ENCODE peak calls at places on chromosomes 2 and 18, in eight cellular contexts. N, Y, M, K, L, Z, W and D are unnamed samples. For H3K79me2, the result is how much of the 10 kb centered on the place peaks cover.

GRCh38 chr2:78564666-78565065 is 460.8 kb upstream of the REG3G start:
- DNase-seq in N (no peak), Y (no peak), M (no peak), K (no peak), L (no peak), Z (no peak), W (no peak), D (no peak)

GRCh38 chr2:127270663-127271062 is 23.3 kb downstream of the ERCC3 start:
- DNase-seq in N (no peak), Y (no peak), M (no peak), K (no peak), L (no peak), Z (no peak), W (no peak), D (no peak)

GRCh38 chr2:36478332-36478738 is 119.6 kb downstream of the FEZ2 start:
- DNase-seq in N (no peak), Y (peak), M (peak), K (peak), L (peak), Z (peak), W (no peak), D (no peak)

GRCh38 chr2:42926438-42927333 is 134.3 kb upstream of the HAAO start:
- DNase-seq in N (peak), Y (no peak), M (no peak), K (no peak), L (no peak), Z (no peak), W (peak), D (no peak)

GRCh38 chr2:239321596-239322413 is 79.0 kb downstream of the HDAC4 start:
- DNase-seq in N (no peak), Y (no peak), M (no peak), K (no peak), L (no peak), Z (no peak), W (no peak), D (peak)

GRCh38 chr2:134281815-134282419 is 28.0 kb downstream of the MGAT5 start:
- DNase-seq in N (no peak), Y (no peak), M (no peak), K (no peak), L (no peak), Z (no peak), W (no peak), D (no peak)

GRCh38 chr18:54205951-54206350 is 18.5 kb downstream of the MBD2 start:
- DNase-seq in N (no peak), Y (peak), M (no peak), K (peak), L (no peak), Z (no peak), W (no peak), D (no peak)

GRCh38 chr2:128643221-128644065 is 324.8 kb upstream of the HS6ST1 start:
- DNase-seq in N (no peak), Y (no peak), M (no peak), K (no peak), L (no peak), Z (no peak), W (no peak), D (peak)

GRCh38 chr2:143686585-143687164 is 557.5 kb downstream of the ARHGAP15 start:
- DNase-seq in N (peak), Y (peak), M (peak), K (peak), L (peak), Z (peak), W (peak), D (no peak)

GRCh38 chr2:108553181-108553919 is 19.1 kb downstream of the LIMS1 start:
- DNase-seq in N (no peak), Y (no peak), M (no peak), K (no peak), L (no peak), Z (no peak), W (no peak), D (no peak)

GRCh38 chr2:108560241-108560811 is 26.1 kb downstream of the LIMS1 start:
- DNase-seq in N (peak), Y (no peak), M (no peak), K (no peak), L (no peak), Z (no peak), W (no peak), D (no peak)

GRCh38 chr2:108555572-108555971 is 21.3 kb downstream of the LIMS1 start:
- DNase-seq in N (no peak), Y (no peak), M (no peak), K (no peak), L (no peak), Z (no peak), W (no peak), D (no peak)

GRCh38 chr2:108552566-108552965 is 18.3 kb downstream of the LIMS1 start:
- DNase-seq in N (no peak), Y (no peak), M (no peak), K (no peak), L (no peak), Z (no peak), W (no peak), D (no peak)

GRCh38 chr2:108554530-108554929 is 20.3 kb downstream of the LIMS1 start:
- DNase-seq in N (no peak), Y (no peak), M (no peak), K (no peak), L (no peak), Z (no peak), W (no peak), D (no peak)
- H3K79me2 ChIP-seq in N (under half), Y (half or more), M (half or more), K (under half), L (half or more), Z (half or more), W (half or more), D (under half)

DNA sequence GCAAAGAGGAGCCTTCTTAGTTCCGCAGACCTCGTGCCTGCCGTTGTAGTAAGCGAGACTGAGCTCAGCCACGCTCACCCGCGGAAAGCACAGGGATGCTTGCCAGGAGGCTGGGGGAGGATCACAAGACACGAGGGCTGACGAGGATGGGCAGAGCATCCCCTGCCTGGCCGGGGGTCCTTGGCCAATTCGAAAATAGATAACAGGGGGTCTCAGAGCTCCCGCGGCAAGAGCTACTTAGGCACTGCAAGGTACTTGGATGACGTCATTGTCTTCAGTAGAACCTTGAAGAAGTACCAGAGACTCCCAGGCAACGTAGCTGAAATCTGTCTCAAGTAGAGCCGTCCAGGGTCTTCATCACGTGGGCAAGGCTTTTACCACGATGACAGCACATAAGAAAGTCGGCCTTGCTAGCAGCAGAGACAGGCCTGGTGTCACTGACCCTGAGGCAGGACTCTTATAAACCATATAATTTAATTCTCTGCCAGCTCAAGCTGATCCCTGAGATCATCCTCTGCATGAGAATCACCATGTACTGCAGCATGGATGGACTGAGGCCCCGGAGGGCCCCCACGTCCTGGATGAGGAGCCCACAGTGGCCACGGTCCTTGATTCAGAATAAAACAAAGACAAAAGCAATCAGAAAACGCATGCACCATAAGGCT is 81.9 kb downstream of the TMEM18 start:
- DNase-seq in N (no peak), Y (no peak), M (no peak), K (no peak), L (no peak), Z (no peak), W (no peak), D (no peak)
- H2AFZ ChIP-seq in N (peak), Y (no peak), M (no peak), K (no peak), L (no peak), Z (no peak), W (no peak), D (no peak)

GRCh38 chr18:49564435-49564834 is 2.6 kb downstream of the LIPG start:
- DNase-seq in N (no peak), Y (no peak), M (no peak), K (no peak), L (no peak), Z (no peak), W (no peak), D (no peak)

GRCh38 chr18:49565101-49565500 is 3.2 kb downstream of the LIPG start:
- DNase-seq in N (no peak), Y (no peak), M (no peak), K (no peak), L (no peak), Z (no peak), W (no peak), D (no peak)

GRCh38 chr18:49566217-49566616 is 4.4 kb downstream of the LIPG start:
- DNase-seq in N (no peak), Y (peak), M (no peak), K (peak), L (no peak), Z (no peak), W (no peak), D (no peak)

GRCh38 chr18:49565656-49566055 is 3.8 kb downstream of the LIPG start:
- DNase-seq in N (peak), Y (peak), M (no peak), K (peak), L (no peak), Z (no peak), W (no peak), D (no peak)

GRCh38 chr18:49566985-49567384 is 5.1 kb downstream of the LIPG start:
- DNase-seq in N (no peak), Y (no peak), M (no peak), K (no peak), L (no peak), Z (no peak), W (no peak), D (no peak)
- H3K79me2 ChIP-seq in N (under half), Y (under half), M (under half), K (under half), L (under half), Z (under half), W (under half), D (under half)

DNA sequence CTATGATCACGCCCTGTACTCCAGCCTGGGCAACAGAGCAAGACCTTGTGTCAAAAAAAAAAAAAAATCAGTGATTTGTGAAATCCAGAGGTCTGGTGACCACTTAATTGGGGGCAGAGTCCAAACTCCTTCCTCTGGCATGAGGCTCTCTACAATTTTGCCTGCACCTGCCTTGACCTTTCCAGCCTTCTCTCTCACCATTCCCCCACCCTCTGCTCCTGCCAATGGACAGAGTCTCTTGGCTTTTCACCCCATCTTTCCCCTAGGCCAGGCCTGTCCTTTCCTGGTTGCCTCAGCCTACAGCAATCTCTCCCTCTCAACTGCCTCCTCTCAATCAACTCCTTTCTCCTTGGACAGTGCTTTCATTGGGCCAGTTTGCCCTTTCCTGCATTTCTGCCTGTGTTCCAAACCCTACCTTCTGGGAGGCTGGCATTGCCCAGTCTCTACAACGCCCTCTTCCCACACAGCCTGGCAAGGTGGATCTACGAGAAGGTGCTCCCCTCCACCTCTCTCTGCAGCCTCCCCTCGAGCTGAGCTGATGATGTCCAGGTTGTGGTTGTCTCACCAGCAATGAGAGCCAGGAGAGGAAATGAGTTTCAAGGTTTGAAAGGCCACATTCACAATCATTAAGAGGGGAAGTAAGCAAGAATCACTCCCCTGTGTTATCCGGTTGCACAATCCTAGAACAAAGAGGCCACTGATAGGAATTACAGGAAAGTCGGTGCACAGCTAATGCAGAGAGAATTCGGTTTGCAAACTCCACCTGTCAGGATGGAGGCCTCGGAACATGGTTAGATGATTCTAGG is 39.5 kb upstream of the NPAS2 start:
- DNase-seq in N (no peak), Y (peak), M (peak), K (peak), L (peak), Z (peak), W (peak), D (no peak)
- H2AFZ ChIP-seq in N (no peak), Y (no peak), M (peak), K (no peak), L (no peak), Z (no peak), W (no peak), D (no peak)